ENCODE peak calls at places on chromosomes 2 and 18, in four cellular contexts. H is GM04503, P is endodermal cell, E is glomerular endothelial cell. S is an unnamed sample.

GRCh38 chr2:227748079-227748478 is 2.4 kb downstream of the SCYGR8 start:
- DNase-seq in H (no peak), P (peak; percentile 89), E (no peak), S (no peak)

GRCh38 chr2:85791704-85792565 is 38.1 kb downstream of the ATOH8 start:
- DNase-seq in H (no peak), P (no peak), E (no peak), S (no peak)

GRCh38 chr2:39403311-39403710 is 33.8 kb downstream of the MAP4K3 start:
- DNase-seq in H (no peak), P (no peak), E (no peak), S (no peak)

GRCh38 chr2:186437719-186438118 is 48.3 kb upstream of the ZC3H15 start:
- DNase-seq in H (no peak), P (no peak), E (no peak), S (no peak)

GRCh38 chr2:119678021-119678656 is 862 bp upstream of the TMEM177 start:
- DNase-seq in H (no peak), P (peak; percentile 50), E (no peak), S (peak; percentile 40)

GRCh38 chr2:44803100-44803424 is 138.4 kb upstream of the SIX3 start:
- DNase-seq in H (no peak), P (no peak), E (no peak), S (no peak)

GRCh38 chr2:102872388-102872787 is 110.6 kb downstream of the TMEM182 start:
- DNase-seq in H (no peak), P (no peak), E (no peak), S (no peak)

GRCh38 chr2:8441371-8441770 is 240.5 kb upstream of the ID2 start:
- DNase-seq in H (no peak), P (no peak), E (no peak), S (no peak)

GRCh38 chr2:6800553-6800952 is 65.2 kb downstream of the CMPK2 start:
- DNase-seq in H (no peak), P (no peak), E (no peak), S (no peak)

GRCh38 chr18:22422909-22423548 is 5.3 kb upstream of the CTAGE1 start:
- DNase-seq in H (no peak), P (no peak), E (no peak), S (no peak)

GRCh38 chr2:233982421-233983121 is 65.4 kb downstream of the TRPM8 start:
- DNase-seq in H (peak; percentile 87), P (no peak), E (no peak), S (no peak)

GRCh38 chr2:181918188-181918587 is 26.7 kb downstream of the ITPRID2 start:
- DNase-seq in H (no peak), P (no peak), E (no peak), S (no peak)

GRCh38 chr2:135817466-135817865 is 19.5 kb downstream of the LCT start:
- DNase-seq in H (no peak), P (no peak), E (no peak), S (no peak)

GRCh38 chr2:170680172-170680913 is 34.8 kb upstream of the SP5 start:
- DNase-seq in H (no peak), P (peak; percentile 58), E (no peak), S (no peak)

GRCh38 chr2:98715812-98716451 is 15.0 kb downstream of the MGAT4A start:
- DNase-seq in H (no peak), P (no peak), E (no peak), S (no peak)

GRCh38 chr2:8488001-8488738 is 193.7 kb upstream of the ID2 start:
- DNase-seq in H (no peak), P (no peak), E (no peak), S (peak; percentile 16)

GRCh38 chr2:121902616-121903015 is 147.2 kb downstream of the TSN start:
- DNase-seq in H (no peak), P (no peak), E (no peak), S (no peak)

GRCh38 chr2:112673008-112673407 is 27.3 kb downstream of the SLC20A1 start:
- DNase-seq in H (no peak), P (no peak), E (no peak), S (no peak)

GRCh38 chr2:191228861-191229260 is 16.3 kb upstream of the MYO1B start:
- DNase-seq in H (no peak), P (no peak), E (no peak), S (no peak)

GRCh38 chr2:109330056-109330455 is 201.1 kb downstream of the SH3RF3 start:
- DNase-seq in H (no peak), P (no peak), E (no peak), S (no peak)

GRCh38 chr2:238119756-238120462 is 18.6 kb upstream of the KLHL30 start:
- DNase-seq in H (no peak), P (no peak), E (no peak), S (no peak)

GRCh38 chr2:127165539-127165935 is 54.6 kb downstream of the CYP27C1 start:
- DNase-seq in H (no peak), P (peak; percentile 67), E (no peak), S (no peak)

GRCh38 chr2:55048925-55049793 is 1.1 kb downstream of the RTN4 start:
- DNase-seq in H (peak; percentile 40), P (peak; percentile 88), E (no peak), S (peak; percentile 44)

GRCh38 chr2:19363474-19363778 is 5.0 kb upstream of the OSR1 start:
- DNase-seq in H (no peak), P (peak; percentile 54), E (no peak), S (no peak)